ENCODE peak calls at places on chromosomes 1 and 21, in six cellular contexts. C is NCI-H1930, L is amygdala, Z is brain pericyte, X is memory B cell, Y is posterior cingulate gyrus. A is an unnamed sample.

GRCh38 chr1:2354511-2355407 is 36.6 kb downstream of the MORN1 start:
- DNase-seq in C (no peak), L (no peak), Z (no peak), X (no peak), Y (no peak), A (no peak)

GRCh38 chr1:94048413-94049164 is 72.4 kb downstream of the ABCA4 start:
- DNase-seq in C (no peak), L (no peak), Z (no peak), X (no peak), Y (no peak), A (no peak)

GRCh38 chr1:72111662-72112061 is 170.7 kb downstream of the NEGR1 start:
- DNase-seq in C (no peak), L (no peak), Z (no peak), X (no peak), Y (no peak), A (no peak)

GRCh38 chr1:84620720-84621313 is 46.6 kb upstream of the CTBS start:
- DNase-seq in C (peak; percentile 30), L (peak; percentile 73), Z (no peak), X (peak; percentile 97), Y (peak; percentile 82), A (no peak)

GRCh38 chr21:38965241-38965640 is 159.5 kb downstream of the ETS2 start:
- DNase-seq in C (no peak), L (no peak), Z (no peak), X (no peak), Y (no peak), A (no peak)

GRCh38 chr1:222090103-222090502 is 348.2 kb upstream of the DUSP10 start:
- DNase-seq in C (no peak), L (no peak), Z (no peak), X (no peak), Y (no peak), A (no peak)

GRCh38 chr1:234709473-234710279 is 99.7 kb upstream of the IRF2BP2 start:
- DNase-seq in C (no peak), L (no peak), Z (no peak), X (no peak), Y (no peak), A (no peak)

GRCh38 chr1:235078480-235078803 is 50.2 kb downstream of the TOMM20 start:
- DNase-seq in C (no peak), L (no peak), Z (no peak), X (no peak), Y (no peak), A (no peak)

GRCh38 chr1:172650474-172651193 is 8.3 kb upstream of the FASLG start:
- DNase-seq in C (no peak), L (no peak), Z (no peak), X (no peak), Y (no peak), A (no peak)

GRCh38 chr1:154405762-154406571 is 824 bp downstream of the IL6R start:
- DNase-seq in C (no peak), L (peak; percentile 64), Z (no peak), X (peak; percentile 52), Y (peak; percentile 65), A (no peak)

A was measured in smooth muscle cell of the brain vasculature.